ENCODE peak calls at places on chromosome 20, in four cellular contexts. O is WTC11, D is K562, R is HepG2. H is an unnamed sample.

GRCh38 chr20:3614509-3614908 is 48.7 kb downstream of the GFRA4 start:
- DNase-seq in O (no peak), D (no peak), R (no peak), H (no peak)

GRCh38 chr20:43409041-43409913 is 48.4 kb upstream of the SRSF6 start:
- DNase-seq in O (peak; percentile 61), D (peak; percentile 25), R (peak; percentile 50), H (peak; percentile 50)

GRCh38 chr20:19750907-19751636 is 7.0 kb upstream of the RIN2 start:
- DNase-seq in O (no peak), R (no peak), D (no peak), H (no peak)

GRCh38 chr20:6636209-6637159 is 131.0 kb upstream of the BMP2 start:
- DNase-seq in D (no peak), R (peak; percentile 63), O (no peak), H (peak; percentile 33)

GRCh38 chr20:55354700-55355099 is 650.6 kb downstream of the CBLN4 start:
- DNase-seq in R (no peak), D (no peak), O (no peak), H (no peak)

GRCh38 chr20:33443006-33443511 is 504 bp downstream of the SNTA1 start:
- DNase-seq in O (peak; percentile 51), D (peak; percentile 61), R (no peak), H (peak; percentile 56)

GRCh38 chr20:40771848-40772247 is 82.8 kb upstream of the MAFB start:
- DNase-seq in R (no peak), D (no peak), O (no peak), H (no peak)

GRCh38 chr20:35342154-35342769 is 50.0 kb upstream of the FAM83C start:
- DNase-seq in R (no peak), O (peak; percentile 18), D (no peak), H (no peak)

GRCh38 chr20:16801919-16802651 is 53.9 kb downstream of the OTOR start:
- DNase-seq in D (peak; percentile 37), O (peak; percentile 86), R (peak; percentile 66), H (peak; percentile 40)

GRCh38 chr20:31712112-31712553 is 10.5 kb downstream of the BCL2L1 start:
- DNase-seq in R (peak; percentile 62), D (peak; percentile 55), O (no peak), H (no peak)

GRCh38 chr20:31709939-31710338 is 12.7 kb downstream of the BCL2L1 start:
- DNase-seq in O (no peak), R (peak; percentile 67), D (no peak), H (no peak)

GRCh38 chr20:31712564-31713311 is 9.9 kb downstream of the BCL2L1 start:
- DNase-seq in D (no peak), R (peak; percentile 95), O (peak; percentile 57), H (no peak)

GRCh38 chr20:31710423-31711250 is 12.0 kb downstream of the BCL2L1 start:
- DNase-seq in O (no peak), D (no peak), R (no peak), H (no peak)

GRCh38 chr20:31711416-31712111 is 11.1 kb downstream of the BCL2L1 start:
- DNase-seq in R (peak; percentile 80), O (no peak), D (no peak), H (no peak)
- TF ChIP-seq ELF4 in R (no peak), O (no peak), D (no peak), H (no peak)

DNA sequence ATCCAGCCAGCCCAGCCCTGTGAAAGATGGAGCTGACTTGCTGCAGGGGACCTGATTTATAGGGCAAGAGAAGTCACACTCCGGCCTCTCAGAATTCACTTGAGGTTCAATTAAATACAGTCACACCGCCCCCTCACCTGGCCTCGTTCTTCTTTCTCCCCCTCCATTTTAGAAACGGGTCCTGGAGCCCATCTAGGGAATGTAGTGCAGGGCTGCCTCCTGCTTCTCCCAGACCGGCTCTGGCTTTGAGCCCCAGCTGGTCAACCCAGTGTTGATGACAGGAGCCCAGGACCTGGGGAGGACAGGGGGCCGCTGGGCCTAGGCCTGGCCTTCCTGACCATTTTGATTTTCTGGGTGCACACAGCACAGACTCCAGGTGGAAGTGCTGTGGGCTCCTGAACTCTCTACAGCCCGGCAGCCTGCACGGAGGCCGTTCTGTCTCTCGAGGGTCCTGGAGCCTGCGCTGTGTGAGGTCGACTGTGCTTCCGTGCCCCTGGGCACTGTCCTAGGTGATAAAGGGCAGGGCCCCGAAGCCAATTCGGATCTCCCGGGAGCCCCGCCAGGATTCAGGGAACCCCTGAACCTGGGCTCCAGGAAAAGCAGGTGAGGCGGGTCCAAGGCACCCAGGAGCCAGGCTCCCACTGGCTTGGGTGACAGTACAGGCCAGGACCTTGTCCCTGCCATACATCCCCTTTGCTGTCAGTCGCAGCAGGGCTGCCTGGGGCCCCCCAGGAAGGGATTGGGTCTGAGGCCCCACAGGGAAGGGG is 23.3 kb downstream of the NPEPL1 start:
- DNase-seq in R (no peak), D (no peak), O (no peak), H (no peak)
- TF ChIP-seq ELF4 in R (no peak), D (no peak), O (no peak), H (no peak)

DNA sequence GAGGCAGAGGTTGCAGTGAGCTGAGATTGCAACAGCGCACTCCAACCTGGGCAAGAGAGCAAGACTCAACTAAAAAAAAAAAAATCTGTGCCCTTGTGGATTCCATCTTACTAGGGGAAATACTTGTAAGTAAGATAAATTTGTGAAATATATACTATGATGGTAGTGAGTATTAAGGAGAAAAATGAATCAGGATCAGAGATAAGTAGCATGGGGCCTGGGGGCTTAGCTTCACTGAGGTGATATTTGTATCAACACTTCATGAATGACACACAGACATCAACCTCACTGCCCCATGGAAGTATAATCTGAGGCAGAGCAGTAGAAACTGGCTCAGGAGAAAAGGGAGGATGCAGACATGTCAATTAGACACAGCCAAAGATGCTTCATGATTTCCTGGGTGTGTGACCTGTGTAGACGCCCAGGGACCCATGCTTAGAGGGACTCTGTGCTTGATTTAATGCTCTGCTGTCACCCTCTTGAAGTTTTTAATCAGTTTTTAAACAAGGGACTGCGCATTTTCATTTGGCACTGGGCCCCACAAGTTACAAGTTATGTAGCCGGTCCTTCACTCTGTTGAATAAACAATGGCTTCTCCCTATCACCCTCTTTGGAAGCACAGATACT is 41.9 kb downstream of the PCNA start:
- DNase-seq in R (no peak), D (no peak), O (no peak), H (no peak)
- TF ChIP-seq ELF4 in R (no peak), D (no peak), O (no peak), H (no peak)

GRCh38 chr20:36936341-36936740 is 15.2 kb downstream of the SAMHD1 start:
- DNase-seq in D (no peak), R (no peak), O (no peak), H (no peak)

GRCh38 chr20:36941403-36941835 is 10.1 kb downstream of the SAMHD1 start:
- DNase-seq in D (no peak), O (no peak), R (no peak), H (no peak)
- TF ChIP-seq ELF4 in D (no peak), O (no peak), R (no peak), H (no peak)